ENCODE peak calls at places on chromosomes 1 and 21, in five cellular contexts. A is mesendoderm, V is H9, W is T-cell, X is EL. O is an unnamed sample.

GRCh38 chr1:162335126-162335525 is 41.5 kb downstream of the SPATA46 start:
- DNase-seq in A (no peak), X (no peak), V (no peak), W (no peak), O (no peak)

GRCh38 chr21:38804617-38805281 is 980 bp upstream of the ETS2 start:
- DNase-seq in X (peak), W (no peak), A (no peak), V (peak), O (no peak)

GRCh38 chr1:232174306-232174705 is 455.6 kb downstream of the SIPA1L2 start:
- DNase-seq in X (no peak), W (no peak), V (no peak), A (no peak), O (no peak)

GRCh38 chr1:230307213-230307612 is 118.9 kb downstream of the PGBD5 start:
- DNase-seq in W (no peak), V (no peak), X (no peak), A (no peak), O (no peak)

GRCh38 chr21:46051379-46051770 is 46.5 kb upstream of the COL6A2 start:
- DNase-seq in V (no peak), X (no peak), W (no peak), A (no peak), O (no peak)

GRCh38 chr1:107093385-107093784 is 36.9 kb downstream of the PRMT6 start:
- DNase-seq in A (no peak), W (no peak), V (no peak), X (peak), O (no peak)

GRCh38 chr21:31993826-31994791 is 121.3 kb downstream of the HUNK start:
- DNase-seq in A (no peak), V (no peak), X (no peak), W (no peak), O (no peak)

GRCh38 chr1:165562576-165562975 is 18.8 kb downstream of the LRRC52 start:
- DNase-seq in W (no peak), X (peak), A (no peak), V (no peak), O (no peak)

GRCh38 chr1:246893205-246893939 is 38.4 kb downstream of the AHCTF1 start:
- DNase-seq in W (no peak), X (no peak), V (no peak), A (no peak), O (no peak)

GRCh38 chr21:26614251-26614650 is 41.2 kb upstream of the CYYR1 start:
- DNase-seq in W (no peak), X (no peak), V (no peak), A (peak), O (no peak)

GRCh38 chr1:81802601-81803422 is 2.1 kb downstream of the ADGRL2 start:
- DNase-seq in V (peak), X (peak), A (peak), W (no peak), O (no peak)

GRCh38 chr1:162905759-162906158 is 44.8 kb upstream of the CCDC190 start:
- DNase-seq in V (no peak), X (peak), A (peak), W (no peak), O (no peak)

GRCh38 chr1:91526496-91526895 is 25.8 kb downstream of the CDC7 start:
- DNase-seq in V (no peak), W (no peak), A (no peak), X (peak), O (no peak)

GRCh38 chr1:229225331-229225782 is 45.6 kb upstream of the RAB4A start:
- DNase-seq in V (no peak), W (no peak), A (no peak), X (no peak), O (no peak)

GRCh38 chr1:116950497-116951174 is 40.9 kb downstream of the PTGFRN start:
- DNase-seq in V (no peak), A (peak), W (no peak), X (no peak), O (no peak)

GRCh38 chr21:45945868-45946210 is 35.7 kb upstream of the COL6A1 start:
- DNase-seq in W (no peak), V (no peak), X (no peak), A (no peak), O (no peak)

GRCh38 chr1:5985250-5985649 is 7.0 kb downstream of the NPHP4 start:
- DNase-seq in A (no peak), X (no peak), W (no peak), V (no peak), O (no peak)

GRCh38 chr1:208007938-208008342 is 97.0 kb upstream of the CD34 start:
- DNase-seq in W (no peak), A (no peak), V (no peak), X (peak), O (no peak)

GRCh38 chr1:243719476-243719875 is 130.6 kb downstream of the AKT3 start:
- DNase-seq in W (no peak), A (no peak), X (no peak), V (no peak), O (no peak)

GRCh38 chr1:200535605-200536004 is 84.9 kb downstream of the KIF14 start:
- DNase-seq in A (peak), V (peak), W (no peak), X (peak), O (peak)

GRCh38 chr1:24727490-24728214 is 17.6 kb upstream of the CLIC4 start:
- DNase-seq in W (no peak), A (no peak), V (no peak), X (peak), O (peak)

GRCh38 chr1:167492509-167492910 is 25.8 kb downstream of the CD247 start:
- DNase-seq in V (no peak), W (no peak), A (peak), X (no peak), O (no peak)

GRCh38 chr21:32257952-32258785 is 20.7 kb downstream of the MIS18A start:
- DNase-seq in W (no peak), V (peak), A (peak), X (peak), O (peak)

GRCh38 chr1:160629286-160630210 is 17.3 kb downstream of the SLAMF1 start:
- DNase-seq in W (peak), X (no peak), A (peak), V (no peak), O (no peak)

GRCh38 chr1:25562101-25562927 is 18.9 kb downstream of the LDLRAP1 start:
- DNase-seq in X (no peak), A (no peak), W (peak), V (no peak), O (peak)

GRCh38 chr1:240492832-240493440 is 119.0 kb downstream of the GREM2 start:
- DNase-seq in V (peak), A (peak), W (no peak), X (peak), O (no peak)

GRCh38 chr21:46634966-46635323 is 529 bp upstream of the PRMT2 start:
- DNase-seq in A (peak), X (peak), V (no peak), W (peak), O (no peak)

GRCh38 chr1:147579532-147580199 is 38.4 kb downstream of the BCL9 start:
- DNase-seq in X (peak), A (no peak), V (no peak), W (no peak), O (no peak)

GRCh38 chr1:26705788-26706237 is 10.0 kb downstream of the ARID1A start:
- DNase-seq in V (no peak), W (no peak), A (no peak), X (peak), O (no peak)

GRCh38 chr1:32612189-32612881 is 38.0 kb downstream of the ZBTB8OS start:
- DNase-seq in V (peak), A (peak), W (peak), X (peak), O (peak)

O was measured in GM19239.